ENCODE peak calls at places on chromosome 3, in seven cellular contexts. Y is A549, Z is K562, O is ovary, P is sigmoid colon, A is testis, S is spleen. N is an unnamed sample.
A peak's percentile ranks its signal among the peaks of the same experiment; 100 is the strongest.

GRCh38 chr3:184230603-184231528 is 1.5 kb downstream of the VWA5B2 start:
- DNase-seq in P (no peak), S (no peak), Z (no peak), A (no peak), Y (no peak), O (no peak), N (peak; percentile 33)

GRCh38 chr3:141280086-141280485 is 48.5 kb downstream of the PXYLP1 start:
- DNase-seq in A (no peak), O (no peak), Z (no peak), P (no peak), S (no peak), Y (no peak), N (no peak)

GRCh38 chr3:48926425-48927392 is 8.1 kb downstream of the ARIH2 start:
- DNase-seq in Y (no peak), A (no peak), P (no peak), O (no peak), S (no peak), Z (no peak), N (peak; percentile 11)

GRCh38 chr3:53134631-53135232 is 4.5 kb upstream of the RFT1 start:
- DNase-seq in A (peak; percentile 74), O (peak; percentile 44), P (peak; percentile 76), Z (peak; percentile 42), S (peak; percentile 93), Y (peak; percentile 76), N (peak; percentile 89)

GRCh38 chr3:81886081-81886480 is 124.6 kb upstream of the GBE1 start:
- DNase-seq in A (no peak), Y (no peak), P (no peak), Z (no peak), S (no peak), O (no peak), N (no peak)

GRCh38 chr3:173135059-173135458 is 6.0 kb downstream of the SPATA16 start:
- DNase-seq in O (no peak), P (no peak), Y (no peak), S (no peak), A (no peak), Z (no peak), N (no peak)

GRCh38 chr3:176714034-176714433 is 483.2 kb downstream of the TBL1XR1 start:
- DNase-seq in Y (no peak), P (no peak), O (no peak), Z (no peak), S (no peak), A (no peak), N (no peak)

GRCh38 chr3:133138017-133138416 is 99.8 kb downstream of the TMEM108 start:
- DNase-seq in O (no peak), Z (no peak), A (no peak), S (no peak), Y (no peak), P (no peak), N (no peak)

GRCh38 chr3:186950402-186951093 is 20.2 kb downstream of the ST6GAL1 start:
- DNase-seq in A (no peak), Z (no peak), O (no peak), Y (no peak), S (no peak), P (no peak), N (no peak)

GRCh38 chr3:172280406-172281051 is 167.7 kb downstream of the GHSR start:
- DNase-seq in P (no peak), Y (no peak), S (no peak), Z (no peak), O (no peak), A (no peak), N (no peak)

GRCh38 chr3:31197941-31198340 is 303.5 kb upstream of the GADL1 start:
- DNase-seq in P (no peak), O (no peak), S (no peak), Z (no peak), Y (no peak), A (no peak), N (peak; percentile 64)

GRCh38 chr3:155154255-155154654 is 74.1 kb downstream of the MME start:
- DNase-seq in Z (no peak), O (no peak), A (no peak), P (no peak), S (no peak), Y (no peak), N (no peak)

GRCh38 chr3:55200916-55201315 is 273.1 kb upstream of the LRTM1 start:
- DNase-seq in Y (no peak), O (no peak), A (no peak), Z (no peak), P (no peak), S (no peak), N (no peak)

GRCh38 chr3:113659121-113659531 is 37.3 kb downstream of the USF3 start:
- DNase-seq in P (no peak), A (no peak), S (no peak), Z (no peak), O (no peak), Y (no peak), N (no peak)

GRCh38 chr3:4889896-4890295 is 89.3 kb upstream of the BHLHE40 start:
- DNase-seq in P (no peak), O (no peak), Z (no peak), S (no peak), Y (no peak), A (no peak), N (no peak)

GRCh38 chr3:191094057-191094456 is 105.0 kb upstream of the OSTN start:
- DNase-seq in P (no peak), Y (no peak), S (no peak), A (no peak), Z (no peak), O (no peak), N (no peak)

GRCh38 chr3:161358488-161358887 is 12.8 kb downstream of the SPTSSB start:
- DNase-seq in P (no peak), O (no peak), Y (no peak), A (no peak), Z (no peak), S (no peak), N (no peak)
- H3K9me3 ChIP-seq in P (no peaks in the 10 kb centered on the region), O (no peaks in the 10 kb centered on the region), Y (no peaks in the 10 kb centered on the region), A (no peaks in the 10 kb centered on the region), Z (no peaks in the 10 kb centered on the region), S (no peaks in the 10 kb centered on the region), N (no peaks in the 10 kb centered on the region)

GRCh38 chr3:100537646-100538338 is 45.4 kb downstream of the TMEM45A start:
- DNase-seq in P (no peak), O (no peak), Y (no peak), S (no peak), Z (no peak), A (no peak), N (no peak)

GRCh38 chr3:100535610-100535943 is 43.2 kb downstream of the TMEM45A start:
- DNase-seq in A (no peak), O (no peak), Z (no peak), S (no peak), P (no peak), Y (no peak), N (no peak)

GRCh38 chr3:100533176-100533575 is 40.8 kb downstream of the TMEM45A start:
- DNase-seq in A (no peak), Z (no peak), S (no peak), O (no peak), P (no peak), Y (no peak), N (no peak)

GRCh38 chr3:100538339-100538706 is 45.9 kb downstream of the TMEM45A start:
- DNase-seq in Z (no peak), Y (no peak), O (no peak), P (no peak), S (no peak), A (no peak), N (no peak)

GRCh38 chr3:100536093-100536492 is 43.7 kb downstream of the TMEM45A start:
- DNase-seq in Y (no peak), Z (no peak), O (no peak), P (no peak), A (peak; percentile 32), S (no peak), N (no peak)
- TF ChIP-seq POLR2A in Y (no peak), Z (no peak), O (no peak), P (no peak), A (no peak), S (no peak), N (no peak)

GRCh38 chr3:178986456-178986855 is 85.2 kb downstream of the ZMAT3 start:
- DNase-seq in A (no peak), O (no peak), S (no peak), P (no peak), Y (no peak), Z (no peak), N (no peak)
- H3K9me3 ChIP-seq in A (no peaks in the 10 kb centered on the region), O (no peaks in the 10 kb centered on the region), S (peaks cover 5% of the 10 kb centered on the region), P (peaks cover 12% of the 10 kb centered on the region), Y (peaks cover 9% of the 10 kb centered on the region), Z (peaks cover 5% of the 10 kb centered on the region), N (peaks cover 34% of the 10 kb centered on the region)

GRCh38 chr3:112116777-112117186 is 16.3 kb downstream of the GCSAM start:
- DNase-seq in Y (no peak), A (no peak), P (no peak), S (no peak), Z (no peak), O (no peak), N (no peak)

GRCh38 chr3:112117415-112117814 is 15.6 kb downstream of the GCSAM start:
- DNase-seq in Y (no peak), S (no peak), A (no peak), O (no peak), P (no peak), Z (no peak), N (no peak)

GRCh38 chr3:112114558-112115160 is 18.4 kb downstream of the GCSAM start:
- DNase-seq in S (no peak), O (no peak), Y (no peak), A (no peak), Z (no peak), P (no peak), N (no peak)

GRCh38 chr3:112115806-112116383 is 17.2 kb downstream of the GCSAM start:
- DNase-seq in S (no peak), O (no peak), Y (no peak), P (no peak), A (no peak), Z (no peak), N (no peak)

DNA sequence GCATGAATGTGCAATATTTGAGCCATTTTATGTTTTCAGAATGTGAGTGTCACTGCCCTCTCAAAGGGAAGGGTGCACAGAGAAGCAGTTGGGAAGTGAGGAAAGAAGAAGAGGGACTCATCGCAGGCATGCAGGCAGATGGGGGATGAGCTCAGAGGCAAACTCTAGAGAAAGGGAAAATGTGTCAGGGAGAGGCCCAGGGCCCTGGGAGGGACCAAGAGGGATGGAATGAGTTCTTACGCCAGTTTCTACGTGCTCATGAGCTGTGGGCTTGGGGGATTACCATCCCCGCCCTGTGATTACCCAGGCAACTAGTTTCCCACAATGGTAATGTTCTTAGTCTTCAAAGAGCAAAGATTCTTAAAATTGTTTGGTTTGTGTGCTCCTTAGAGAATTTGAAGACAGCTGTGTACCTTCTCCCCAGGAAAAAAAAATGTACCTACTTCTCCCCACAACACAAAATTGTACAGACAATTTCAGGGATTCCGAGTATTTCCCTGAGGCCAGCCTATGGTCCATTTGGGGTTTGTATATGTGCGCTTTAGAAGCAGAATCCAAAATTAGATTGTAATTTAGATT is 17.8 kb downstream of the GCSAM start:
- DNase-seq in S (no peak), A (no peak), P (no peak), Y (no peak), Z (no peak), O (no peak), N (no peak)
- TF ChIP-seq POLR2A in S (no peak), A (no peak), P (no peak), Y (no peak), Z (no peak), O (no peak), N (no peak)

N was measured in transverse colon.